ENCODE peak calls at places on chromosomes 1 and 21, in nine cellular contexts. X, Q, N, Y, I, S, D, E and G are unnamed samples.

GRCh38 chr21:39863111-39863510 is 4.1 kb upstream of the PCP4 start:
- DNase-seq in X (no peak), Q (no peak), N (no peak), Y (no peak), I (no peak), S (no peak), D (no peak), E (no peak), G (no peak)

GRCh38 chr1:10755977-10756521 is 40.4 kb downstream of the CASZ1 start:
- DNase-seq in X (peak), Q (peak), N (no peak), Y (peak), I (no peak), S (no peak), D (peak), E (peak), G (no peak)

GRCh38 chr1:61198554-61198953 is 116.2 kb downstream of the NFIA start:
- DNase-seq in X (no peak), Q (no peak), N (no peak), Y (no peak), I (no peak), S (no peak), D (no peak), E (no peak), G (no peak)

GRCh38 chr1:17970757-17971156 is 136.8 kb upstream of the IGSF21 start:
- DNase-seq in X (no peak), Q (no peak), N (no peak), Y (no peak), I (no peak), S (no peak), D (no peak), E (no peak), G (no peak)

GRCh38 chr1:192263436-192263835 is 53.4 kb upstream of the RGS21 start:
- DNase-seq in X (peak), Q (no peak), N (peak), Y (no peak), I (peak), S (no peak), D (no peak), E (peak), G (peak)

GRCh38 chr1:91736999-91737615 is 148.8 kb downstream of the TGFBR3 start:
- DNase-seq in X (peak), Q (peak), N (peak), Y (no peak), I (no peak), S (no peak), D (no peak), E (peak), G (peak)

GRCh38 chr1:111516008-111516535 is 12.6 kb upstream of the ADORA3 start:
- DNase-seq in X (peak), Q (peak), N (peak), Y (peak), I (no peak), S (no peak), D (peak), E (peak), G (no peak)

GRCh38 chr1:192749349-192749748 is 59.5 kb upstream of the RGS2 start:
- DNase-seq in X (no peak), Q (no peak), N (no peak), Y (no peak), I (no peak), S (no peak), D (no peak), E (peak), G (no peak)

GRCh38 chr1:28259935-28260802 is 851 bp downstream of the SESN2 start:
- DNase-seq in X (peak), Q (peak), N (peak), Y (peak), I (peak), S (no peak), D (peak), E (peak), G (peak)

GRCh38 chr1:216894499-216894898 is 171.3 kb upstream of the ESRRG start:
- DNase-seq in X (no peak), Q (no peak), N (no peak), Y (no peak), I (no peak), S (no peak), D (no peak), E (no peak), G (no peak)

GRCh38 chr1:5598824-5599395 is 393.3 kb downstream of the NPHP4 start:
- DNase-seq in X (no peak), Q (peak), N (no peak), Y (no peak), I (no peak), S (no peak), D (no peak), E (no peak), G (no peak)

GRCh38 chr1:171263915-171264314 is 15.6 kb downstream of the FMO1 start:
- DNase-seq in X (no peak), Q (no peak), N (no peak), Y (no peak), I (no peak), S (no peak), D (no peak), E (no peak), G (peak)

GRCh38 chr1:201656670-201657032 is 117.7 kb downstream of the NAV1 start:
- DNase-seq in X (no peak), Q (no peak), N (no peak), Y (peak), I (no peak), S (no peak), D (peak), E (peak), G (peak)

GRCh38 chr1:216804107-216804506 is 80.9 kb upstream of the ESRRG start:
- DNase-seq in X (no peak), Q (no peak), N (no peak), Y (peak), I (no peak), S (no peak), D (peak), E (no peak), G (no peak)

GRCh38 chr1:39679821-39680220 is 7.9 kb upstream of the NT5C1A start:
- DNase-seq in X (no peak), Q (no peak), N (no peak), Y (no peak), I (no peak), S (no peak), D (no peak), E (peak), G (no peak)

GRCh38 chr21:26732442-26733221 is 112.6 kb downstream of the ADAMTS1 start:
- DNase-seq in X (peak), Q (peak), N (peak), Y (peak), I (no peak), S (peak), D (no peak), E (peak), G (peak)

GRCh38 chr1:66556161-66556611 is 22.2 kb downstream of the SGIP1 start:
- DNase-seq in X (no peak), Q (no peak), N (no peak), Y (peak), I (no peak), S (peak), D (no peak), E (no peak), G (peak)

GRCh38 chr1:66402194-66402593 is 131.8 kb upstream of the SGIP1 start:
- DNase-seq in X (no peak), Q (no peak), N (no peak), Y (peak), I (no peak), S (no peak), D (peak), E (peak), G (peak)

GRCh38 chr1:151061012-151061401 is 810 bp downstream of the MLLT11 start:
- DNase-seq in X (no peak), Q (no peak), N (no peak), Y (no peak), I (no peak), S (no peak), D (no peak), E (peak), G (no peak)

GRCh38 chr21:22554690-22555316 is 1556.6 kb downstream of the NCAM2 start:
- DNase-seq in X (no peak), Q (no peak), N (no peak), Y (no peak), I (no peak), S (no peak), D (no peak), E (no peak), G (no peak)

GRCh38 chr1:201559679-201560162 is 20.8 kb downstream of the NAV1 start:
- DNase-seq in X (peak), Q (peak), N (peak), Y (peak), I (no peak), S (peak), D (peak), E (peak), G (peak)

GRCh38 chr1:228813006-228813405 is 77.7 kb downstream of the RHOU start:
- DNase-seq in X (no peak), Q (no peak), N (no peak), Y (no peak), I (no peak), S (no peak), D (no peak), E (no peak), G (no peak)

GRCh38 chr1:231139125-231139649 is 22.7 kb upstream of the TRIM67 start:
- DNase-seq in X (no peak), Q (no peak), N (peak), Y (no peak), I (peak), S (no peak), D (no peak), E (peak), G (peak)

GRCh38 chr1:113938192-113938591 is 9.1 kb downstream of the HIPK1 start:
- DNase-seq in X (no peak), Q (no peak), N (no peak), Y (no peak), I (no peak), S (no peak), D (no peak), E (no peak), G (no peak)

GRCh38 chr1:117284408-117285215 is 73.9 kb upstream of the VTCN1 start:
- DNase-seq in X (peak), Q (peak), N (peak), Y (no peak), I (peak), S (no peak), D (no peak), E (peak), G (peak)

GRCh38 chr1:65459397-65459768 is 38.9 kb downstream of the LEPR start:
- DNase-seq in X (peak), Q (no peak), N (peak), Y (no peak), I (no peak), S (no peak), D (no peak), E (peak), G (peak)

GRCh38 chr1:35281565-35281964 is 13.1 kb downstream of the ZMYM4 start:
- DNase-seq in X (no peak), Q (no peak), N (no peak), Y (no peak), I (no peak), S (no peak), D (no peak), E (no peak), G (no peak)

GRCh38 chr1:203644661-203645510 is 18.3 kb downstream of the ATP2B4 start:
- DNase-seq in X (peak), Q (no peak), N (peak), Y (no peak), I (no peak), S (no peak), D (no peak), E (peak), G (no peak)